ENCODE peak calls at places on chromosomes 3 and 15, in seven cellular contexts. V, K, X, R, E, Q and Y are unnamed samples.

GRCh38 chr3:31048143-31048542 is 153.7 kb upstream of the GADL1 start:
- DNase-seq in V (no peak), K (no peak), X (no peak), R (no peak), E (no peak), Q (no peak), Y (no peak)

GRCh38 chr3:4581905-4582611 is 88.9 kb downstream of the ITPR1 start:
- DNase-seq in V (no peak), K (no peak), X (no peak), R (no peak), E (no peak), Q (no peak), Y (no peak)

GRCh38 chr3:46695177-46695961 is 1.9 kb upstream of the ALS2CL start:
- DNase-seq in V (no peak), K (no peak), X (no peak), R (no peak), E (no peak), Q (no peak), Y (no peak)

GRCh38 chr3:47423548-47424145 is 42.8 kb downstream of the PTPN23 start:
- DNase-seq in V (no peak), K (no peak), X (no peak), R (no peak), E (no peak), Q (no peak), Y (no peak)

GRCh38 chr3:50483374-50483773 is 20.1 kb downstream of the CACNA2D2 start:
- DNase-seq in V (no peak), K (peak), X (no peak), R (no peak), E (no peak), Q (no peak), Y (peak)

GRCh38 chr3:138227650-138228049 is 40.5 kb downstream of the ARMC8 start:
- DNase-seq in V (no peak), K (no peak), X (peak), R (no peak), E (no peak), Q (no peak), Y (no peak)

GRCh38 chr3:10500717-10501663 is 4.4 kb downstream of the ATP2B2 start:
- DNase-seq in V (no peak), K (no peak), X (no peak), R (no peak), E (no peak), Q (no peak), Y (no peak)

GRCh38 chr3:181250714-181251113 is 261.2 kb upstream of the DNAJC19 start:
- DNase-seq in V (no peak), K (no peak), X (no peak), R (no peak), E (no peak), Q (no peak), Y (peak)

GRCh38 chr3:158402590-158402989 is 168.4 kb upstream of the MLF1 start:
- DNase-seq in V (no peak), K (no peak), X (no peak), R (no peak), E (no peak), Q (no peak), Y (no peak)

GRCh38 chr3:190258634-190259033 is 63.6 kb downstream of the CLDN1 start:
- DNase-seq in V (no peak), K (no peak), X (no peak), R (no peak), E (no peak), Q (no peak), Y (no peak)

GRCh38 chr3:102206506-102207145 is 228.2 kb upstream of the ZPLD1 start:
- DNase-seq in V (no peak), K (peak), X (no peak), R (no peak), E (no peak), Q (no peak), Y (peak)

GRCh38 chr15:69718916-69719315 is 266.3 kb downstream of the RPLP1 start:
- DNase-seq in V (peak), K (no peak), X (no peak), R (no peak), E (no peak), Q (no peak), Y (no peak)

GRCh38 chr3:190224466-190225185 is 97.6 kb downstream of the CLDN1 start:
- DNase-seq in V (no peak), K (no peak), X (no peak), R (no peak), E (no peak), Q (no peak), Y (no peak)